ENCODE peak calls at places on chromosomes 16 and 17, in eight cellular contexts. One of them, this sample, is unnamed.

GRCh38 chr16:87702325-87702811 is 63.4 kb downstream of the KLHDC4 start:
- DNase-seq in lung microvascular endothelial cell: peak
- DNase-seq in NCI-H1930: peak
- DNase-seq in foreskin fibroblast: peak
- DNase-seq in fibroblast of gingiva: no peak
- DNase-seq in ELR: peak
- DNase-seq in erythroblast: peak
- DNase-seq in NCI-H1417 treated with DMSO at 0.1 percent for 48 hours: no peak
- DNase-seq in this sample: no peak

GRCh38 chr17:550041-550398 is 164.6 kb downstream of the VPS53 start:
- DNase-seq in lung microvascular endothelial cell: peak
- DNase-seq in NCI-H1930: no peak
- DNase-seq in foreskin fibroblast: peak
- DNase-seq in fibroblast of gingiva: no peak
- DNase-seq in ELR: peak
- DNase-seq in erythroblast: no peak
- DNase-seq in NCI-H1417 treated with DMSO at 0.1 percent for 48 hours: no peak
- DNase-seq in this sample: no peak

GRCh38 chr17:42179911-42180410 is 981 bp downstream of the KCNH4 start:
- DNase-seq in lung microvascular endothelial cell: peak
- DNase-seq in NCI-H1930: peak
- DNase-seq in foreskin fibroblast: peak
- DNase-seq in fibroblast of gingiva: no peak
- DNase-seq in ELR: peak
- DNase-seq in erythroblast: peak
- DNase-seq in NCI-H1417 treated with DMSO at 0.1 percent for 48 hours: no peak
- DNase-seq in this sample: no peak

GRCh38 chr17:47941998-47942490 is 673 bp downstream of the PNPO start:
- DNase-seq in lung microvascular endothelial cell: no peak
- DNase-seq in NCI-H1930: no peak
- DNase-seq in foreskin fibroblast: no peak
- DNase-seq in fibroblast of gingiva: no peak
- DNase-seq in ELR: peak
- DNase-seq in erythroblast: peak
- DNase-seq in NCI-H1417 treated with DMSO at 0.1 percent for 48 hours: no peak
- DNase-seq in this sample: no peak

GRCh38 chr17:39662551-39663339 is 2.4 kb upstream of the TCAP start:
- DNase-seq in lung microvascular endothelial cell: no peak
- DNase-seq in NCI-H1930: no peak
- DNase-seq in foreskin fibroblast: no peak
- DNase-seq in fibroblast of gingiva: no peak
- DNase-seq in ELR: no peak
- DNase-seq in erythroblast: peak
- DNase-seq in NCI-H1417 treated with DMSO at 0.1 percent for 48 hours: no peak
- DNase-seq in this sample: no peak

GRCh38 chr17:39752241-39752831 is 14.6 kb downstream of the GRB7 start:
- DNase-seq in lung microvascular endothelial cell: no peak
- DNase-seq in NCI-H1930: no peak
- DNase-seq in foreskin fibroblast: no peak
- DNase-seq in fibroblast of gingiva: no peak
- DNase-seq in ELR: no peak
- DNase-seq in erythroblast: no peak
- DNase-seq in NCI-H1417 treated with DMSO at 0.1 percent for 48 hours: no peak
- DNase-seq in this sample: no peak

GRCh38 chr17:32569171-32570080 is 82.6 kb downstream of the CDK5R1 start:
- DNase-seq in lung microvascular endothelial cell: peak
- DNase-seq in NCI-H1930: no peak
- DNase-seq in foreskin fibroblast: no peak
- DNase-seq in fibroblast of gingiva: no peak
- DNase-seq in ELR: peak
- DNase-seq in erythroblast: no peak
- DNase-seq in NCI-H1417 treated with DMSO at 0.1 percent for 48 hours: no peak
- DNase-seq in this sample: no peak

GRCh38 chr17:45341389-45342158 is 24.8 kb upstream of the MAP3K14 start:
- DNase-seq in lung microvascular endothelial cell: peak
- DNase-seq in NCI-H1930: no peak
- DNase-seq in foreskin fibroblast: peak
- DNase-seq in fibroblast of gingiva: peak
- DNase-seq in ELR: peak
- DNase-seq in erythroblast: no peak
- DNase-seq in NCI-H1417 treated with DMSO at 0.1 percent for 48 hours: no peak
- DNase-seq in this sample: peak

GRCh38 chr17:60128171-60128859 is 21.5 kb upstream of the CA4 start:
- DNase-seq in lung microvascular endothelial cell: no peak
- DNase-seq in NCI-H1930: no peak
- DNase-seq in foreskin fibroblast: no peak
- DNase-seq in fibroblast of gingiva: no peak
- DNase-seq in ELR: no peak
- DNase-seq in erythroblast: no peak
- DNase-seq in NCI-H1417 treated with DMSO at 0.1 percent for 48 hours: no peak
- DNase-seq in this sample: no peak

GRCh38 chr17:46770818-46771600 is 47.5 kb downstream of the WNT3 start:
- DNase-seq in lung microvascular endothelial cell: peak
- DNase-seq in NCI-H1930: peak
- DNase-seq in foreskin fibroblast: peak
- DNase-seq in fibroblast of gingiva: no peak
- DNase-seq in ELR: peak
- DNase-seq in erythroblast: peak
- DNase-seq in NCI-H1417 treated with DMSO at 0.1 percent for 48 hours: no peak
- DNase-seq in this sample: no peak

This sample was measured in AG09319.